ENCODE peak calls at places on chromosome 20, in seven cellular contexts. One of them, this sample, is unnamed.
A peak's percentile ranks its signal among the peaks of the same experiment; 100 is the strongest.

GRCh38 chr20:1906361-1907051 is 11.3 kb downstream of the SIRPA start:
- DNase-seq in HL-60: no peak
- DNase-seq in stomach: no peak
- DNase-seq in prostate gland: no peak
- DNase-seq in breast epithelium: no peak
- DNase-seq in GM23338: no peak
- DNase-seq in GM12891: no peak
- DNase-seq in this sample: no peak

GRCh38 chr20:60144428-60144827 is 186.2 kb downstream of the CDH26 start:
- DNase-seq in GM23338: no peak
- DNase-seq in breast epithelium: no peak
- DNase-seq in GM12891: no peak
- DNase-seq in prostate gland: no peak
- DNase-seq in HL-60: no peak
- DNase-seq in stomach: no peak
- DNase-seq in this sample: no peak

GRCh38 chr20:461254-462198 is 807 bp downstream of the TBC1D20 start:
- DNase-seq in prostate gland: peak; percentile 37
- DNase-seq in GM12891: peak; percentile 46
- DNase-seq in breast epithelium: no peak
- DNase-seq in stomach: peak; percentile 51
- DNase-seq in GM23338: peak; percentile 66
- DNase-seq in HL-60: no peak
- DNase-seq in this sample: peak; percentile 62

GRCh38 chr20:31918471-31919105 is 33.3 kb downstream of the PDRG1 start:
- DNase-seq in GM23338: no peak
- DNase-seq in GM12891: no peak
- DNase-seq in HL-60: no peak
- DNase-seq in stomach: no peak
- DNase-seq in prostate gland: no peak
- DNase-seq in breast epithelium: no peak
- DNase-seq in this sample: no peak

GRCh38 chr20:17014217-17014616 is 212.6 kb upstream of the PCSK2 start:
- DNase-seq in stomach: no peak
- DNase-seq in GM12891: no peak
- DNase-seq in prostate gland: no peak
- DNase-seq in GM23338: peak; percentile 34
- DNase-seq in breast epithelium: no peak
- DNase-seq in HL-60: no peak
- DNase-seq in this sample: no peak

GRCh38 chr20:21702553-21703467 is 2.7 kb upstream of the PAX1 start:
- DNase-seq in HL-60: no peak
- DNase-seq in stomach: no peak
- DNase-seq in prostate gland: peak; percentile 45
- DNase-seq in GM12891: no peak
- DNase-seq in breast epithelium: peak; percentile 23
- DNase-seq in GM23338: peak; percentile 91
- DNase-seq in this sample: peak; percentile 41

GRCh38 chr20:40695214-40695613 is 6.2 kb upstream of the MAFB start:
- DNase-seq in GM12891: no peak
- DNase-seq in breast epithelium: no peak
- DNase-seq in GM23338: no peak
- DNase-seq in prostate gland: no peak
- DNase-seq in HL-60: no peak
- DNase-seq in stomach: no peak
- DNase-seq in this sample: no peak

GRCh38 chr20:45098096-45098773 is 2.7 kb downstream of the KCNS1 start:
- DNase-seq in breast epithelium: no peak
- DNase-seq in stomach: peak; percentile 33
- DNase-seq in GM23338: peak; percentile 91
- DNase-seq in prostate gland: no peak
- DNase-seq in HL-60: peak; percentile 41
- DNase-seq in GM12891: no peak
- DNase-seq in this sample: peak; percentile 23

GRCh38 chr20:14481863-14482262 is 144.5 kb upstream of the FLRT3 start:
- DNase-seq in GM12891: no peak
- DNase-seq in GM23338: no peak
- DNase-seq in prostate gland: no peak
- DNase-seq in breast epithelium: no peak
- DNase-seq in stomach: no peak
- DNase-seq in HL-60: no peak
- DNase-seq in this sample: peak; percentile 44

GRCh38 chr20:5996765-5997164 is 46.3 kb downstream of the MCM8 start:
- DNase-seq in breast epithelium: no peak
- DNase-seq in GM23338: peak; percentile 38
- DNase-seq in prostate gland: peak; percentile 22
- DNase-seq in stomach: no peak
- DNase-seq in HL-60: no peak
- DNase-seq in GM12891: peak; percentile 27
- DNase-seq in this sample: no peak

GRCh38 chr20:20201124-20201523 is 148.8 kb downstream of the CFAP61 start:
- DNase-seq in GM23338: no peak
- DNase-seq in HL-60: no peak
- DNase-seq in breast epithelium: no peak
- DNase-seq in stomach: no peak
- DNase-seq in prostate gland: no peak
- DNase-seq in GM12891: no peak
- DNase-seq in this sample: no peak

GRCh38 chr20:36542516-36543186 is 1.3 kb downstream of the MYL9 start:
- DNase-seq in GM12891: no peak
- DNase-seq in stomach: no peak
- DNase-seq in HL-60: no peak
- DNase-seq in GM23338: no peak
- DNase-seq in prostate gland: no peak
- DNase-seq in breast epithelium: no peak
- DNase-seq in this sample: no peak

GRCh38 chr20:36688630-36689029 is 42.6 kb upstream of the SLA2 start:
- DNase-seq in GM12891: no peak
- DNase-seq in stomach: no peak
- DNase-seq in GM23338: no peak
- DNase-seq in prostate gland: no peak
- DNase-seq in HL-60: no peak
- DNase-seq in breast epithelium: no peak
- DNase-seq in this sample: no peak

GRCh38 chr20:38842558-38842981 is 37.1 kb downstream of the PPP1R16B start:
- DNase-seq in GM12891: peak; percentile 61
- DNase-seq in HL-60: no peak
- DNase-seq in GM23338: peak; percentile 34
- DNase-seq in prostate gland: no peak
- DNase-seq in breast epithelium: no peak
- DNase-seq in stomach: peak; percentile 35
- DNase-seq in this sample: peak; percentile 37

GRCh38 chr20:11810316-11811130 is 107.2 kb upstream of the BTBD3 start:
- DNase-seq in breast epithelium: no peak
- DNase-seq in stomach: no peak
- DNase-seq in HL-60: no peak
- DNase-seq in GM23338: no peak
- DNase-seq in GM12891: no peak
- DNase-seq in prostate gland: no peak
- DNase-seq in this sample: no peak

GRCh38 chr20:36336838-36337478 is 30.8 kb downstream of the DLGAP4 start:
- DNase-seq in HL-60: no peak
- DNase-seq in stomach: no peak
- DNase-seq in GM12891: no peak
- DNase-seq in prostate gland: no peak
- DNase-seq in GM23338: no peak
- DNase-seq in breast epithelium: no peak
- DNase-seq in this sample: no peak

GRCh38 chr20:5090191-5090590 is 29.6 kb downstream of the PCNA start:
- DNase-seq in HL-60: peak; percentile 76
- DNase-seq in stomach: no peak
- DNase-seq in prostate gland: no peak
- DNase-seq in GM23338: peak; percentile 24
- DNase-seq in GM12891: no peak
- DNase-seq in breast epithelium: no peak
- DNase-seq in this sample: peak; percentile 44

GRCh38 chr20:24771651-24772061 is 177.4 kb upstream of the CST7 start:
- DNase-seq in stomach: peak; percentile 24
- DNase-seq in breast epithelium: no peak
- DNase-seq in GM23338: no peak
- DNase-seq in prostate gland: no peak
- DNase-seq in GM12891: no peak
- DNase-seq in HL-60: no peak
- DNase-seq in this sample: no peak

GRCh38 chr20:60095456-60095855 is 137.2 kb downstream of the CDH26 start:
- DNase-seq in breast epithelium: no peak
- DNase-seq in GM23338: no peak
- DNase-seq in HL-60: no peak
- DNase-seq in prostate gland: no peak
- DNase-seq in stomach: no peak
- DNase-seq in GM12891: no peak
- DNase-seq in this sample: no peak

GRCh38 chr20:24993337-24994185 is 1.0 kb upstream of the APMAP start:
- DNase-seq in stomach: no peak
- DNase-seq in GM12891: no peak
- DNase-seq in GM23338: no peak
- DNase-seq in breast epithelium: no peak
- DNase-seq in HL-60: no peak
- DNase-seq in prostate gland: no peak
- DNase-seq in this sample: peak; percentile 41

GRCh38 chr20:33971147-33971775 is 22.4 kb upstream of the RALY start:
- DNase-seq in breast epithelium: no peak
- DNase-seq in GM23338: no peak
- DNase-seq in GM12891: no peak
- DNase-seq in stomach: no peak
- DNase-seq in HL-60: no peak
- DNase-seq in prostate gland: no peak
- DNase-seq in this sample: no peak
- TF ChIP-seq POLR2AphosphoS5 in breast epithelium: no peak
- TF ChIP-seq POLR2AphosphoS5 in GM23338: no peak
- TF ChIP-seq POLR2AphosphoS5 in GM12891: no peak
- TF ChIP-seq POLR2AphosphoS5 in stomach: no peak
- TF ChIP-seq POLR2AphosphoS5 in HL-60: no peak
- TF ChIP-seq POLR2AphosphoS5 in prostate gland: no peak
- TF ChIP-seq POLR2AphosphoS5 in this sample: no peak

GRCh38 chr20:48773837-48774418 is 53.9 kb downstream of the PREX1 start:
- DNase-seq in HL-60: peak; percentile 94
- DNase-seq in prostate gland: no peak
- DNase-seq in breast epithelium: no peak
- DNase-seq in GM12891: no peak
- DNase-seq in GM23338: no peak
- DNase-seq in stomach: no peak
- DNase-seq in this sample: no peak

GRCh38 chr20:48774696-48775095 is 53.1 kb downstream of the PREX1 start:
- DNase-seq in GM12891: no peak
- DNase-seq in GM23338: no peak
- DNase-seq in stomach: no peak
- DNase-seq in breast epithelium: no peak
- DNase-seq in prostate gland: no peak
- DNase-seq in HL-60: no peak
- DNase-seq in this sample: no peak

GRCh38 chr20:48771542-48771941 is 56.3 kb downstream of the PREX1 start:
- DNase-seq in breast epithelium: no peak
- DNase-seq in GM12891: no peak
- DNase-seq in GM23338: no peak
- DNase-seq in prostate gland: no peak
- DNase-seq in stomach: no peak
- DNase-seq in HL-60: no peak
- DNase-seq in this sample: no peak

GRCh38 chr20:48770700-48771099 is 57.1 kb downstream of the PREX1 start:
- DNase-seq in HL-60: no peak
- DNase-seq in GM12891: no peak
- DNase-seq in stomach: no peak
- DNase-seq in prostate gland: no peak
- DNase-seq in breast epithelium: no peak
- DNase-seq in GM23338: no peak
- DNase-seq in this sample: no peak

DNA sequence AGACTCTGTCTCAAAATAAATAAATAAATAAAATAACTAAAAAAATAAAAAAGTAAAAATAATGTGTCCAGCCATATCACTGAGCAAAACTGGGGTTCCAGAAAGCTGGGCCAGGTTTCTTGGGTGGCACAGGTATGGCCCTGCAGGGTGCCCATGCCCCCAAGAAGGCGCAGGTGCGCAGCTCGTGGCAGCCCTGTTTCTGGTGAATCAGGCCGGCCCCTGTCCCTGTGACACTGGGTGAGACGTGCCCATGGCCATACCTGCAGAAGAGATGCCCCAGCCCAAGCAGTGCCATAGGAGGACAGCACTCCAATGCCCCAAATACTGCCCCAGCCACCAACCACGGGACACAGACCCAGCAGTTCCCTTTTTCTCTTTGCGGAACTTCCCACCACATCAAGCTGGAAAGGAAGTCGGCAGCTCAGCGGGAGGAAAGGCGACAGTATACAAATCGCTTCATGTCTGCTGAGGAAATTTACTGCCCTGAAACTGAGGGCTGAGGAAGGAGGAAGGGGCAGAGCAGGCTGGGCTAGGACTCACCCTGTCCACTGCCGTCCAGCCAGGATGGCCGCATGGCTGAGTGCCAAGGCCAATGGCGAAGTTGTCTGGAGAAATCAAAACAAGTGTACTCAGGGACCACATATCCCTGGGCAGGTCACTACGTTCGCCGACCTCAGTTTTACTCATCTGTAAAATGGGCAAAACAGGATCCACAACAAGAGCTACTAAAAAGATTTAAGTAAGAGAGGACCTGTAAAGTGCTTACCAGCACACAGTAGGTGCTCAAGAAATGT is 55.4 kb downstream of the PREX1 start:
- DNase-seq in stomach: peak; percentile 42
- DNase-seq in GM12891: no peak
- DNase-seq in GM23338: no peak
- DNase-seq in HL-60: peak; percentile 88
- DNase-seq in prostate gland: no peak
- DNase-seq in breast epithelium: no peak
- DNase-seq in this sample: peak; percentile 50
- TF ChIP-seq POLR2AphosphoS5 in stomach: no peak
- TF ChIP-seq POLR2AphosphoS5 in GM12891: no peak
- TF ChIP-seq POLR2AphosphoS5 in GM23338: no peak
- TF ChIP-seq POLR2AphosphoS5 in HL-60: peak; percentile 80
- TF ChIP-seq POLR2AphosphoS5 in prostate gland: no peak
- TF ChIP-seq POLR2AphosphoS5 in breast epithelium: no peak
- TF ChIP-seq POLR2AphosphoS5 in this sample: no peak

GRCh38 chr20:46694484-46694883 is 5.2 kb upstream of the TP53RK start:
- DNase-seq in GM23338: no peak
- DNase-seq in breast epithelium: no peak
- DNase-seq in prostate gland: no peak
- DNase-seq in HL-60: no peak
- DNase-seq in GM12891: no peak
- DNase-seq in stomach: no peak
- DNase-seq in this sample: peak; percentile 32
- TF ChIP-seq POLR2AphosphoS5 in GM23338: no peak
- TF ChIP-seq POLR2AphosphoS5 in breast epithelium: no peak
- TF ChIP-seq POLR2AphosphoS5 in prostate gland: no peak
- TF ChIP-seq POLR2AphosphoS5 in HL-60: no peak
- TF ChIP-seq POLR2AphosphoS5 in GM12891: no peak
- TF ChIP-seq POLR2AphosphoS5 in stomach: no peak
- TF ChIP-seq POLR2AphosphoS5 in this sample: no peak

DNA sequence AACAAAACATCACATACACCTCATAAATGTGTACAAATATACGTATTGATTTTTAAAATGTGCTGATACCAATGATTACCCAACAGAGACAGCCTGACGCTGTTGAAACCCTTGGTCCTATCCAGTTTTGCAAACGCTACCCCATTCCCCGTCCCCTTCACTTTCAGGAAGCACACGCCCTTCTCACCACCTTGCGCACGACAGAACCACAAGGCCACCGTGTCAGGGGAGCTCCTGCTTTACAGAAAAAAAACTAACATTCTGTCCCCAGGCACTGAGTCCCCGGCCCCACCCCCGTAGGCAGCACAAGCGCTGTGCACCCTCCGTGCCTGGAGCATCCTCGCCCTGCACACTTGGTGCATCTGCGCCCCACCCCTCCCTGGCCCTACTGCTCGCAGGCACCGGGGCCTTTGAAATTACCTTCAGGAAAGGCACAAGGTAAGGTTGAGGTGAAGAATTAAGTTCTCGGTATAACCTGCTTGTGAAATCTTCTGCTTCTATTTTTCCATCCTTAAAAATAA is 58.5 kb downstream of the TAF4 start:
- DNase-seq in prostate gland: no peak
- DNase-seq in GM12891: no peak
- DNase-seq in HL-60: no peak
- DNase-seq in GM23338: no peak
- DNase-seq in stomach: no peak
- DNase-seq in breast epithelium: no peak
- DNase-seq in this sample: no peak
- TF ChIP-seq POLR2AphosphoS5 in prostate gland: no peak
- TF ChIP-seq POLR2AphosphoS5 in GM12891: no peak
- TF ChIP-seq POLR2AphosphoS5 in HL-60: no peak
- TF ChIP-seq POLR2AphosphoS5 in GM23338: no peak
- TF ChIP-seq POLR2AphosphoS5 in stomach: no peak
- TF ChIP-seq POLR2AphosphoS5 in breast epithelium: no peak
- TF ChIP-seq POLR2AphosphoS5 in this sample: no peak

This sample was measured in endothelial cell of umbilical vein.